ENCODE peak calls at places on chromosomes 4 and X, in six cellular contexts. V is stimulated activated CD4-positive, alpha-beta T cell treated with anti-CD3 and anti-CD28 coated beads, Interleukin-15, amount 100 ng/mL, for 24 hours; B is EL; R is fibroblast of lung; L is choroid plexus epithelial cell; A is activated CD8-positive, alpha-beta memory T cell treated with anti-CD3 and anti-CD28 coated beads for 48 hours. T is an unnamed sample.

GRCh38 chr4:124974163-124974562 is 261.6 kb upstream of the ANKRD50 start:
- DNase-seq in V (no peak), B (no peak), L (peak), A (no peak), R (peak), T (no peak)

GRCh38 chr4:169133932-169134331 is 123.9 kb upstream of the CBR4 start:
- DNase-seq in A (no peak), V (no peak), R (no peak), B (no peak), L (no peak), T (peak)

GRCh38 chr4:123477804-123478209 is 81.2 kb downstream of the SPRY1 start:
- DNase-seq in V (peak), R (peak), A (peak), L (peak), B (no peak), T (peak)

GRCh38 chr4:12729384-12729783 is 754.8 kb downstream of the RAB28 start:
- DNase-seq in V (no peak), R (peak), B (peak), L (peak), A (no peak), T (peak)

GRCh38 chr4:71607780-71608673 is 175.9 kb downstream of the GC start:
- DNase-seq in V (no peak), R (peak), A (no peak), B (peak), L (peak), T (no peak)

GRCh38 chrX:80747832-80748231 is 61.8 kb downstream of the BRWD3 start:
- DNase-seq in L (no peak), R (peak), A (no peak), B (peak), V (peak), T (no peak)

GRCh38 chr4:4415107-4415805 is 28.4 kb downstream of the NSG1 start:
- DNase-seq in R (no peak), B (no peak), L (no peak), A (no peak), V (no peak), T (no peak)

GRCh38 chr4:20528508-20528907 is 171.8 kb upstream of the PACRGL start:
- DNase-seq in V (no peak), L (no peak), A (no peak), R (peak), B (peak), T (peak)

GRCh38 chrX:81174286-81174685 is 27.4 kb downstream of the HMGN5 start:
- DNase-seq in V (no peak), L (peak), B (peak), R (peak), A (no peak), T (no peak)

GRCh38 chrX:24241822-24242648 is 71.8 kb downstream of the SUPT20HL2 start:
- DNase-seq in V (no peak), A (no peak), L (peak), R (peak), B (peak), T (no peak)

GRCh38 chr4:109185548-109185947 is 116.9 kb downstream of the COL25A1 start:
- DNase-seq in A (no peak), V (no peak), L (no peak), R (no peak), B (no peak), T (no peak)

GRCh38 chrX:97743014-97743413 is 859.3 kb downstream of the RPA4 start:
- DNase-seq in A (peak), V (peak), L (peak), B (no peak), R (no peak), T (no peak)

GRCh38 chr4:67886281-67886680 is 2.5 kb upstream of the TMPRSS11D start:
- DNase-seq in R (peak), V (no peak), A (no peak), B (peak), L (peak), T (no peak)

GRCh38 chr4:123443401-123444297 is 47.1 kb downstream of the SPRY1 start:
- DNase-seq in V (peak), R (peak), B (no peak), L (peak), A (no peak), T (peak)

GRCh38 chrX:20066968-20067708 is 49.6 kb downstream of the MAP7D2 start:
- DNase-seq in A (no peak), R (peak), B (peak), V (peak), L (peak), T (no peak)

GRCh38 chr4:172654482-172654881 is 514.1 kb upstream of the GALNT7 start:
- DNase-seq in A (no peak), V (no peak), B (no peak), R (no peak), L (no peak), T (no peak)

GRCh38 chr4:139918994-139919393 is 235.0 kb downstream of the MAML3 start:
- DNase-seq in A (no peak), B (peak), L (no peak), V (no peak), R (peak), T (no peak)

GRCh38 chr4:52943644-52944043 is 81.5 kb downstream of the RASL11B start:
- DNase-seq in V (no peak), B (no peak), L (no peak), A (no peak), R (no peak), T (no peak)

GRCh38 chr4:185276036-185276435 is 66.6 kb downstream of the SNX25 start:
- DNase-seq in L (peak), R (peak), A (no peak), B (peak), V (no peak), T (no peak)